ENCODE peak calls at places on chromosome 20, in five cellular contexts. L is K562, Z is GM12892, Q is H1, F is SK-N-SH. R is an unnamed sample.

GRCh38 chr20:50320910-50321796 is 130.5 kb downstream of the CEBPB start:
- DNase-seq in F (peak), Z (no peak), Q (peak), L (peak), R (peak)

GRCh38 chr20:34472246-34472925 is 43.8 kb upstream of the DYNLRB1 start:
- DNase-seq in Q (no peak), L (peak), F (no peak), Z (no peak), R (no peak)

GRCh38 chr20:49399329-49399728 is 83.1 kb downstream of the KCNB1 start:
- DNase-seq in Q (no peak), Z (no peak), F (no peak), L (no peak), R (no peak)

GRCh38 chr20:63854069-63854765 is 7.1 kb upstream of the ABHD16B start:
- DNase-seq in Q (peak), Z (no peak), F (peak), L (no peak), R (no peak)

GRCh38 chr20:9903048-9903651 is 64.3 kb upstream of the PAK5 start:
- DNase-seq in Q (peak), Z (no peak), F (no peak), L (peak), R (peak)

GRCh38 chr20:61254881-61255589 is 3.0 kb downstream of the CDH4 start:
- DNase-seq in Z (no peak), F (no peak), Q (no peak), L (no peak), R (no peak)

GRCh38 chr20:58246346-58246745 is 17.9 kb upstream of the ANKRD60 start:
- DNase-seq in L (peak), Q (no peak), F (no peak), Z (no peak), R (peak)

GRCh38 chr20:49878977-49879376 is 36.4 kb downstream of the SPATA2 start:
- DNase-seq in Q (no peak), Z (no peak), L (no peak), F (no peak), R (no peak)

GRCh38 chr20:57351042-57351783 is at the start of gene RAE1:
- DNase-seq in F (peak), Q (peak), L (peak), Z (peak), R (peak)

GRCh38 chr20:36330091-36330490 is 24.0 kb downstream of the DLGAP4 start:
- DNase-seq in Z (no peak), L (no peak), F (no peak), Q (no peak), R (no peak)

GRCh38 chr20:63293866-63294535 is 1.0 kb downstream of the COL20A1 start:
- DNase-seq in F (peak), Q (no peak), L (no peak), Z (no peak), R (no peak)

GRCh38 chr20:62642666-62643520 is 590 bp downstream of the SLCO4A1 start:
- DNase-seq in Q (peak), Z (peak), F (peak), L (peak), R (no peak)

GRCh38 chr20:37703338-37703660 is 9.5 kb downstream of the CTNNBL1 start:
- DNase-seq in Q (no peak), Z (no peak), L (no peak), F (no peak), R (no peak)

GRCh38 chr20:47318596-47319516 is 37.6 kb downstream of the ZMYND8 start:
- DNase-seq in Z (no peak), Q (peak), L (peak), F (peak), R (peak)

GRCh38 chr20:62238569-62239277 is 402 bp downstream of the OSBPL2 start:
- DNase-seq in Q (no peak), Z (no peak), F (no peak), L (peak), R (no peak)

GRCh38 chr20:32991386-32991785 is 12.8 kb downstream of the SUN5 start:
- DNase-seq in Z (no peak), L (no peak), F (no peak), Q (no peak), R (no peak)

GRCh38 chr20:18717062-18717461 is 96.5 kb upstream of the SCP2D1 start:
- DNase-seq in L (no peak), F (no peak), Q (no peak), Z (no peak), R (no peak)

GRCh38 chr20:63321148-63321831 is 28.3 kb downstream of the COL20A1 start:
- DNase-seq in F (no peak), L (no peak), Z (no peak), Q (no peak), R (no peak)

GRCh38 chr20:34536798-34537394 is 20.7 kb downstream of the DYNLRB1 start:
- DNase-seq in Q (peak), L (peak), F (peak), Z (no peak), R (peak)

GRCh38 chr20:37630993-37631392 is 62.8 kb upstream of the CTNNBL1 start:
- DNase-seq in Z (no peak), Q (no peak), L (no peak), F (no peak), R (no peak)

GRCh38 chr20:8043687-8044278 is 24.2 kb upstream of the TMX4 start:
- DNase-seq in Q (no peak), F (peak), L (peak), Z (no peak), R (peak)

GRCh38 chr20:10646886-10647420 is 26.8 kb downstream of the JAG1 start:
- DNase-seq in L (no peak), F (no peak), Z (no peak), Q (no peak), R (no peak)

GRCh38 chr20:944148-944547 is 28.0 kb upstream of the ANGPT4 start:
- DNase-seq in L (no peak), Q (no peak), Z (no peak), F (no peak), R (no peak)

GRCh38 chr20:49762940-49763766 is 49.5 kb upstream of the B4GALT5 start:
- DNase-seq in F (no peak), Z (no peak), L (peak), Q (no peak), R (no peak)

GRCh38 chr20:63846128-63846771 is 15.0 kb upstream of the ABHD16B start:
- DNase-seq in Z (no peak), L (peak), F (peak), Q (peak), R (peak)

GRCh38 chr20:37914672-37915433 is 11.9 kb downstream of the VSTM2L start:
- DNase-seq in F (peak), L (no peak), Q (peak), Z (peak), R (peak)

GRCh38 chr20:52231230-52231746 is 39.7 kb upstream of the ZFP64 start:
- DNase-seq in Z (no peak), F (no peak), Q (no peak), L (no peak), R (peak)

GRCh38 chr20:36273414-36274247 is 32.5 kb upstream of the DLGAP4 start:
- DNase-seq in Q (peak), Z (no peak), L (peak), F (peak), R (no peak)

GRCh38 chr20:57384486-57384885 is 6.7 kb upstream of the RBM38 start:
- DNase-seq in L (no peak), Q (no peak), Z (no peak), F (no peak), R (no peak)

GRCh38 chr20:54084727-54085368 is 14.5 kb upstream of the BCAS1 start:
- DNase-seq in L (no peak), Q (no peak), F (no peak), Z (no peak), R (peak)

GRCh38 chr20:14093652-14094051 is 98.3 kb downstream of the MACROD2 start:
- DNase-seq in F (no peak), Z (no peak), Q (no peak), L (no peak), R (no peak)
- TF ChIP-seq TAF1 in F (no peak), Z (no peak), Q (no peak), L (no peak), R (no peak)

DNA sequence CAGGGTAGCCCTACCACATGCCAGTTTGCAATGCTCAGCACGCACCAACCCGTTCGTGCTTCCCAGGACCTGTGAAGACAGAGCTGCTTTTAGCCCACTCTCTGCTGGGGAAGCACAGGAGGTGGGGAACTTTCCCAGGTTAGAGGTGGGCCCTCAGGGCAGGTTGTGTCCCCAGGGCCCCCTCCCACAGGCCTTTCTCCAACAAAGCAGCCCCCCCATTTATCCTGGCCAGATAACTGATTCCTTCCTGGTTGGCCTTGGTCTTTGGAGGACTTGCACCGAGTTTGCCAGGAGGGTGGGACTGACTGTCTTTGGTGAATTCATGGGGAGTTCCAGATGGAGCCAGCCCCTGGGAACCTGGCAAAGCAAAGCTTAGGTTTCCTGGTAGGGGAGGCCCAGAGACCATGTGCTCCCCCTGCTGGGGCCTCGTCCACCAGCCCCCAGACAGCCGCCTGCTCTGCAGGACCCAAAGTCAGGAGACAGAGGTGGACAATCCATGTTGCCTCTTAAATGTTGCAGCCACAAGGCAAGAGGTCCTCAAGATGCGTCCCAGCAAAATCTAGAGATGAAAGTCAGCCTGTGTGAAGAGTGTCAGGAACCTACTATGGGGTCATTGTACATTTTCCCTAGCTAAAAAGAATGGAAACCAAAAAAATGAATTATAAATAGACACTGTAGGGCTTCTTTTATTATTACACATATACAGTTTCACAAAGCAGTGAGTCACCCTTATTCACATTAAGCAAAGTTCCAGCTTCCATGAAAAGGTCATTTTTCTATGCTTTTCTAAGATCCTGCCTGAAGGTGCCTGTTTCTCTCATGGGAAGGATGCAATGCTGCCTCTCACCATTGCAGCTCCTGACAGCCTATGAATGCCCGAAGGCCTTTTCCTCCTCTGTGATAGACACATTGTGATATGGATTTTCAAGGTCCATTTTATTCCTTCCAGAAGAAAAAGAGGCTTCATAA is 497.8 kb downstream of the PREX1 start:
- DNase-seq in Z (no peak), L (peak), F (peak), Q (no peak), R (peak)
- TF ChIP-seq TAF1 in Z (no peak), L (no peak), F (no peak), Q (no peak), R (no peak)

GRCh38 chr20:3103369-3104032 is 19.0 kb upstream of the AVP start:
- DNase-seq in Z (no peak), Q (no peak), F (no peak), L (no peak), R (peak)
- TF ChIP-seq TAF1 in Z (no peak), Q (no peak), F (no peak), L (no peak), R (no peak)

GRCh38 chr20:21377701-21378100 is 19.6 kb downstream of the NKX2-4 start:
- DNase-seq in L (no peak), Q (no peak), Z (no peak), F (no peak), R (no peak)
- TF ChIP-seq TAF1 in L (no peak), Q (no peak), Z (no peak), F (no peak), R (no peak)

DNA sequence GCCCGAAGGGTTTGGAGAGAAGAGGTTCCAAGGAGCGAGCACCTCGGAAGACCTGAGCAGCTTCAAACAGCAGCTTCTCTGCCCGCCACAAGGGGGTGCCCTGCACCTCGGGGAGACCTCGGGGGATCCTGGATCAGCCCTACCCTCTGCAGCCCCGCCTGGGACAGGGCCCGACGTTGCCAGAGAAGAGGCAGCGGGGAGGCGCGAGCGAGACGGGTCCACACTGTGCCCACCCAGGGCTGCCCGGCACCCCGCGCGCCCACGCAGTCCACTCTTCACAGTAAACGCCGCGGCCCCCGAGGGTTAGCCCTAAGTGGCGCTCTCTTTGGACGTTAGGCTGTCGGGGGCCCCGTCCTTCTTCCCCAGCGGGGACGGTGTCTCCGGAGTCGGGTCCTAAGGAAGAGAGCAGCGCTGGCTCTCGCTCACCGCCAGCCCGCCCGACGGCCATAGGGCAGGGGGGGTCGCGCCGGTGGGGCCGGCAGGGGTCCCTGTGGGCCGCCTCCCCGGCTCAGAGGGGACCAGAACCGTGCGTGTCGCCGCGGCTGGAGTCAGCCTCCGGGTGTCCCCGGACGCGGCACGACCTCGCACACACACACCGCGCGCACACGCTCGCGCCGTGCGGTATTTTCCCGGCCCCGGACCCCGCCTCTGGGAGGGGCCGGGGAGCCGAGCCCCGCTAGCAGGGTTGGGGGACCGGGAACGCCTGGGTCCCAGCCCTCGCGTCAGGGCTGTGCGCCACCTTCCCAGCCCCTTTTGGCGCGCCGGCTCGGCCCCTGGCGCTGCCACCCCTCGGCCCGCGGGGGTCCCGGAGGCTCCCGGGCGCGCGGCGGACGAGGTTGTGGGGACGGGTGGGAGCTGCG is 929 bp downstream of the CDH22 start:
- DNase-seq in F (peak), L (peak), Q (peak), Z (peak), R (peak)
- TF ChIP-seq TAF1 in F (no peak), L (no peak), Q (no peak), Z (no peak), R (no peak)

GRCh38 chr20:44584103-44584690 is 1.8 kb downstream of the PKIG start:
- DNase-seq in Z (no peak), L (no peak), F (no peak), Q (no peak), R (no peak)
- TF ChIP-seq TAF1 in Z (no peak), L (no peak), F (no peak), Q (no peak), R (no peak)

DNA sequence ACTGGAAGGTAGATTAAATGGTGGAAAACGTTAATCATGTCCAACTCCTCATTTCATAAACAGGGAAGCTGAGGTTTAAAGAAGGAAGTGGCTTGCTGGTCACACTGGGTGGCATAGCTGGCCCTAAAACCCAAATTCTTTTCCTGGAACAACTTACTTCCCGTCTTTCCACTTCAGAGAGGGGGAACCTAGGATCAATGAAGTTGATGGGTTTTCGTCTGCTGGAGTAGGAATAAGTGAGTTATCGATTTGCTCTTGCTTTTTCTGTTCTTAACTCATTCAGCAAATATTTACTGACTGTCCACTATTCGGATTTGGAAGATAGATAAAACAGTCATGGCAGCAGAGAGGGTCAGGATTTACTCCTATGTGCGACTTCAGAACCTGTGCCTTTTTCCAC is 1.2 kb upstream of the SYS1 start:
- DNase-seq in Q (no peak), Z (no peak), L (no peak), F (no peak), R (peak)
- TF ChIP-seq TAF1 in Q (no peak), Z (no peak), L (no peak), F (no peak), R (no peak)

DNA sequence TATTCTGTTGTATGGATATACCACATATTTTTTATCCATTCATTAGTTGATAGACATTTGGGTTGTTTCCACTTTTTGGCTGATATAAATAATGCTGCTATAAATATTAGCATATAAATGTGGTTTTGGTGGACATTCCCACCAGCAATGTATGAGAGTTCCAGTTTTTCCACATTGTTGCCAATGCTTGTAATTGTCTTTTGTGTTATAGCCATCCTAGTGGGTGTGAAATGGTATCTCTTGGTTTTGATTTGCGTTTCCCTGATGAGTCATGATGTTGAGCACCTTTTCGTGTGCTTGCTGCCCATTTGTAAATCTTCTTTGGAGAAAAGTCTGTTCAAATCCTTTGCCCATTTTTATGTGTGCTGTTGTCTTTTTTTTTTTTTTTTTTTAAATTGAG is 54.4 kb downstream of the DHX35 start:
- DNase-seq in F (no peak), Q (no peak), L (no peak), Z (no peak), R (no peak)
- TF ChIP-seq TAF1 in F (no peak), Q (no peak), L (no peak), Z (no peak), R (no peak)

DNA sequence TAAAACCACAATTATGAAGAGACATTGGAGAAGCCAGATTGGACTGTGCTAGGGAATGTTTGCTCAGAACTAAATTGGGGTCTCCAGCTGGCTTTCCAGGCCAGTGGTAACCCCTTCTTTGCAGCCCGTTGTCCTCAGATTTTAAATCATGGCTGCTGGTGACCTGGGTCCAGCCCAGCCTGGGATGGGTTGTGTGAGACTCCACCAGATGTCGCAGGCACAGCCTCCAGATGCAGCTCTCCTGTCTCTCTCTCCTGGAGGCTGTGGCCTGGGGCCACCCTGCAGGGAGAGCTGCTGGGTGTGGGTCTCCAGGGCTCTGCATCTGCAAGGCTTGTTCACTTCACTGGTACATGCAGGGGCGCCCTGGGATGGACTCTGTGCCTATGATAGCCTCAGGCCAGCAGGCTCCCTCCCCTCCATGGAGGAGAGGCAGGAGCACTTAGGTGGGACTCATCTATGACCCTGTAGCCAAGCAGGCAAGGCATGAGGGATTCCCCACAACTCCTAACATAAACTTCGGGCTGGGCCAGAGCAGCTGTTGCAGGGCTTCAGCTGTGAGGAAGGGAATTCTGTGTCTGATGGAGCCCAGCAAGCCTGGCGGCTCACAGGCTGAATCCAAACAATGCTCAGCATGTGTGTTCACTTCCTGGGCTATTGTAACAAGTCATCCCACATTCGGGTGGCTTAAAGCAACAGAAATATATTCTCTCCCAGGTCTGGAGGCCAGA is 94.8 kb upstream of the NXT1 start:
- DNase-seq in L (no peak), Z (no peak), Q (peak), F (no peak), R (no peak)
- TF ChIP-seq TAF1 in L (no peak), Z (no peak), Q (no peak), F (no peak), R (no peak)

R was measured in HepG2.